ENCODE peak calls at places on chromosomes 6 and 20, in five cellular contexts. One of them, this sample, is unnamed.

GRCh38 chr6:126600258-126600916 is 260.5 kb downstream of the CENPW start:
- DNase-seq in sigmoid colon: no peak
- DNase-seq in astrocyte of the spinal cord: peak
- DNase-seq in AG09319: no peak
- DNase-seq in spleen: no peak
- DNase-seq in this sample: no peak

GRCh38 chr6:2263896-2264295 is 18.5 kb upstream of the GMDS start:
- DNase-seq in astrocyte of the spinal cord: no peak
- DNase-seq in spleen: no peak
- DNase-seq in sigmoid colon: no peak
- DNase-seq in AG09319: no peak
- DNase-seq in this sample: no peak

GRCh38 chr6:146282837-146283236 is 254.0 kb downstream of the GRM1 start:
- DNase-seq in sigmoid colon: no peak
- DNase-seq in spleen: no peak
- DNase-seq in AG09319: no peak
- DNase-seq in astrocyte of the spinal cord: no peak
- DNase-seq in this sample: no peak

GRCh38 chr6:96162711-96163120 is 146.9 kb downstream of the FUT9 start:
- DNase-seq in astrocyte of the spinal cord: no peak
- DNase-seq in AG09319: no peak
- DNase-seq in sigmoid colon: no peak
- DNase-seq in spleen: no peak
- DNase-seq in this sample: no peak

GRCh38 chr6:110044093-110044492 is 66.0 kb downstream of the GPR6 start:
- DNase-seq in spleen: no peak
- DNase-seq in AG09319: no peak
- DNase-seq in astrocyte of the spinal cord: no peak
- DNase-seq in sigmoid colon: no peak
- DNase-seq in this sample: no peak

GRCh38 chr20:10842116-10842515 is 168.3 kb upstream of the JAG1 start:
- DNase-seq in spleen: no peak
- DNase-seq in sigmoid colon: no peak
- DNase-seq in AG09319: no peak
- DNase-seq in astrocyte of the spinal cord: peak
- DNase-seq in this sample: no peak

GRCh38 chr6:1901556-1901955 is 291.8 kb downstream of the FOXC1 start:
- DNase-seq in astrocyte of the spinal cord: peak
- DNase-seq in sigmoid colon: no peak
- DNase-seq in AG09319: no peak
- DNase-seq in spleen: no peak
- DNase-seq in this sample: peak

GRCh38 chr6:36642913-36643817 is 35.3 kb upstream of the CDKN1A start:
- DNase-seq in spleen: no peak
- DNase-seq in sigmoid colon: peak
- DNase-seq in astrocyte of the spinal cord: peak
- DNase-seq in AG09319: peak
- DNase-seq in this sample: peak

GRCh38 chr6:39425346-39426056 is 103.0 kb upstream of the KCNK16 start:
- DNase-seq in astrocyte of the spinal cord: no peak
- DNase-seq in spleen: no peak
- DNase-seq in AG09319: no peak
- DNase-seq in sigmoid colon: no peak
- DNase-seq in this sample: no peak

GRCh38 chr20:63978319-63979220 is 872 bp downstream of the SAMD10 start:
- DNase-seq in AG09319: no peak
- DNase-seq in spleen: peak
- DNase-seq in astrocyte of the spinal cord: peak
- DNase-seq in sigmoid colon: peak
- DNase-seq in this sample: no peak

GRCh38 chr6:52390361-52390727 is 28.4 kb downstream of the PAQR8 start:
- DNase-seq in sigmoid colon: no peak
- DNase-seq in AG09319: no peak
- DNase-seq in astrocyte of the spinal cord: peak
- DNase-seq in spleen: no peak
- DNase-seq in this sample: no peak

GRCh38 chr6:138774370-138774769 is 801 bp downstream of the CCDC28A start:
- DNase-seq in astrocyte of the spinal cord: no peak
- DNase-seq in AG09319: no peak
- DNase-seq in spleen: no peak
- DNase-seq in sigmoid colon: no peak
- DNase-seq in this sample: no peak

GRCh38 chr20:32003325-32003724 is 6.9 kb upstream of the CCM2L start:
- DNase-seq in AG09319: no peak
- DNase-seq in spleen: no peak
- DNase-seq in astrocyte of the spinal cord: no peak
- DNase-seq in sigmoid colon: no peak
- DNase-seq in this sample: no peak

GRCh38 chr20:18683839-18684238 is 96.0 kb downstream of the DTD1 start:
- DNase-seq in sigmoid colon: no peak
- DNase-seq in spleen: no peak
- DNase-seq in AG09319: no peak
- DNase-seq in astrocyte of the spinal cord: no peak
- DNase-seq in this sample: no peak

GRCh38 chr20:20441259-20441658 is 73.4 kb downstream of the INSM1 start:
- DNase-seq in spleen: no peak
- DNase-seq in AG09319: no peak
- DNase-seq in sigmoid colon: no peak
- DNase-seq in astrocyte of the spinal cord: no peak
- DNase-seq in this sample: no peak

GRCh38 chr6:169866668-169867521 is 115.5 kb downstream of the ERMARD start:
- DNase-seq in sigmoid colon: peak
- DNase-seq in AG09319: no peak
- DNase-seq in spleen: peak
- DNase-seq in astrocyte of the spinal cord: no peak
- DNase-seq in this sample: no peak

GRCh38 chr6:11096109-11096508 is 2.5 kb downstream of the SMIM13 start:
- DNase-seq in AG09319: peak
- DNase-seq in sigmoid colon: no peak
- DNase-seq in astrocyte of the spinal cord: peak
- DNase-seq in spleen: no peak
- DNase-seq in this sample: no peak

This sample was measured in AG04450.